ENCODE peak calls at places on chromosomes 6 and 20, in six cellular contexts. O is activated gamma-delta T cell treated with Interleukin-2 at 50 U/mL for 16 hours, K is LoVo, V is amygdala, T is NT2/D1, Q is skeletal muscle cell. G is an unnamed sample.

GRCh38 chr6:121697921-121698320 is 262.5 kb downstream of the GJA1 start:
- DNase-seq in O (no peak), K (no peak), V (no peak), T (no peak), Q (no peak), G (no peak)

GRCh38 chr6:108771421-108771820 is 76.8 kb upstream of the ARMC2 start:
- DNase-seq in O (no peak), K (no peak), V (no peak), T (no peak), Q (no peak), G (no peak)

GRCh38 chr6:159758031-159759001 is 3.5 kb upstream of the ACAT2 start:
- DNase-seq in O (no peak), K (peak; percentile 38), V (no peak), T (no peak), Q (peak; percentile 32), G (no peak)

GRCh38 chr6:11242709-11243108 is 10.2 kb upstream of the NEDD9 start:
- DNase-seq in O (no peak), K (no peak), V (no peak), T (no peak), Q (no peak), G (no peak)

GRCh38 chr6:90343581-90343980 is 46.9 kb upstream of the BACH2 start:
- DNase-seq in O (no peak), K (peak; percentile 20), V (no peak), T (no peak), Q (no peak), G (no peak)

GRCh38 chr6:21767891-21768659 is 174.5 kb downstream of the SOX4 start:
- DNase-seq in O (no peak), K (no peak), V (no peak), T (no peak), Q (peak; percentile 25), G (no peak)

GRCh38 chr6:127117979-127118504 is 429 bp upstream of the RSPO3 start:
- DNase-seq in O (no peak), K (no peak), V (no peak), T (no peak), Q (no peak), G (no peak)

GRCh38 chr6:17448165-17448564 is 54.8 kb downstream of the CAP2 start:
- DNase-seq in O (no peak), K (no peak), V (no peak), T (no peak), Q (no peak), G (no peak)

GRCh38 chr6:107730106-107730505 is 94.0 kb downstream of the SCML4 start:
- DNase-seq in O (peak; percentile 55), K (no peak), V (no peak), T (no peak), Q (no peak), G (peak; percentile 46)

GRCh38 chr6:43173496-43174262 is 2.6 kb downstream of the SRF start:
- DNase-seq in O (peak; percentile 21), K (no peak), V (no peak), T (no peak), Q (no peak), G (no peak)

GRCh38 chr6:113011389-113011788 is 664.3 kb downstream of the RFPL4B start:
- DNase-seq in O (no peak), K (no peak), V (no peak), T (no peak), Q (no peak), G (no peak)

GRCh38 chr20:1505361-1505760 is 14.1 kb upstream of the SIRPB2 start:
- DNase-seq in O (no peak), K (no peak), V (no peak), T (no peak), Q (no peak), G (no peak)

GRCh38 chr20:47063407-47063806 is 168.8 kb downstream of the EYA2 start:
- DNase-seq in O (no peak), K (no peak), V (no peak), T (no peak), Q (no peak), G (no peak)

GRCh38 chr6:133352046-133352445 is 110.9 kb downstream of the EYA4 start:
- DNase-seq in O (no peak), K (no peak), V (no peak), T (no peak), Q (no peak), G (no peak)

GRCh38 chr20:57638173-57638894 is 18.1 kb upstream of the ZBP1 start:
- DNase-seq in O (no peak), K (peak; percentile 12), V (no peak), T (no peak), Q (no peak), G (no peak)

GRCh38 chr6:14950103-14950969 is 295.5 kb upstream of the JARID2 start:
- DNase-seq in O (no peak), K (no peak), V (no peak), T (no peak), Q (no peak), G (no peak)

GRCh38 chr20:1964061-1964460 is 29.8 kb downstream of the PDYN start:
- DNase-seq in O (no peak), K (no peak), V (no peak), T (no peak), Q (no peak), G (no peak)

GRCh38 chr6:22300287-22300998 is 3.6 kb upstream of the PRL start:
- DNase-seq in O (no peak), K (no peak), V (no peak), T (no peak), Q (no peak), G (no peak)

GRCh38 chr20:38658879-38659612 is 57.4 kb downstream of the ARHGAP40 start:
- DNase-seq in O (peak; percentile 16), K (peak; percentile 37), V (no peak), T (peak; percentile 60), Q (no peak), G (no peak)

GRCh38 chr20:38201356-38201755 is 36.3 kb upstream of the TGM2 start:
- DNase-seq in O (no peak), K (no peak), V (no peak), T (no peak), Q (peak; percentile 68), G (no peak)

GRCh38 chr6:130900913-130901312 is 73.7 kb downstream of the SMLR1 start:
- DNase-seq in O (no peak), K (no peak), V (no peak), T (no peak), Q (peak; percentile 45), G (no peak)

GRCh38 chr20:56373942-56374341 is 15.2 kb downstream of the FAM210B start:
- DNase-seq in O (no peak), K (no peak), V (no peak), T (no peak), Q (peak; percentile 96), G (no peak)

GRCh38 chr6:142843344-142843743 is 101.6 kb downstream of the HIVEP2 start:
- DNase-seq in O (no peak), K (no peak), V (no peak), T (no peak), Q (no peak), G (no peak)

GRCh38 chr20:34980543-34981213 is 25.0 kb downstream of the MYH7B start:
- DNase-seq in O (no peak), K (no peak), V (no peak), T (no peak), Q (no peak), G (no peak)

GRCh38 chr6:13794184-13794583 is 20.2 kb downstream of the MCUR1 start:
- DNase-seq in O (no peak), K (no peak), V (no peak), T (no peak), Q (peak; percentile 87), G (no peak)

GRCh38 chr6:150697515-150697914 is 97.8 kb downstream of the PLEKHG1 start:
- DNase-seq in O (no peak), K (no peak), V (no peak), T (no peak), Q (no peak), G (no peak)

G was measured in CD8-positive, alpha-beta memory T cell.